ENCODE peak calls at places on chromosomes 6 and 20, in seven cellular contexts. O is CD8-positive, alpha-beta memory T cell; A is right cardiac atrium; R is ecto neural progenitor cell; F is posterior cingulate gyrus; I is naive B cell; L is AG10803. E is an unnamed sample.

GRCh38 chr6:155261146-155261900 is 2.5 kb upstream of the CLDN20 start:
- DNase-seq in F (no peak), I (no peak), O (no peak), L (no peak), R (peak), A (no peak), E (no peak)

GRCh38 chr20:3456648-3457047 is 14.2 kb upstream of the ATRN start:
- DNase-seq in L (no peak), F (no peak), O (no peak), A (no peak), I (no peak), R (no peak), E (no peak)

GRCh38 chr6:17740559-17741220 is 34.0 kb upstream of the NUP153 start:
- DNase-seq in I (no peak), O (no peak), F (no peak), A (no peak), R (no peak), L (no peak), E (no peak)

GRCh38 chr6:56024931-56025330 is 149.5 kb upstream of the BMP5 start:
- DNase-seq in F (no peak), I (no peak), A (no peak), R (no peak), O (no peak), L (no peak), E (no peak)

GRCh38 chr6:110618591-110619267 is 142.3 kb upstream of the SLC22A16 start:
- DNase-seq in O (no peak), R (no peak), F (no peak), A (no peak), I (no peak), L (no peak), E (peak)

GRCh38 chr20:25280051-25280573 is 32.2 kb downstream of the PYGB start:
- DNase-seq in A (peak), I (peak), O (no peak), F (peak), L (no peak), R (no peak), E (no peak)

GRCh38 chr6:46023216-46023915 is 7.7 kb upstream of the CLIC5 start:
- DNase-seq in F (no peak), I (no peak), L (peak), O (no peak), A (no peak), R (no peak), E (no peak)

GRCh38 chr20:60424267-60424904 is 466.2 kb downstream of the CDH26 start:
- DNase-seq in I (no peak), L (peak), R (no peak), O (no peak), A (no peak), F (no peak), E (no peak)

GRCh38 chr6:20572288-20572687 is 38.0 kb downstream of the CDKAL1 start:
- DNase-seq in A (no peak), F (no peak), L (no peak), R (no peak), O (no peak), I (no peak), E (no peak)

GRCh38 chr6:153790048-153790447 is 249.0 kb upstream of the OPRM1 start:
- DNase-seq in R (no peak), F (no peak), I (no peak), O (no peak), L (peak), A (no peak), E (no peak)

GRCh38 chr6:16654703-16655102 is 106.6 kb downstream of the ATXN1 start:
- DNase-seq in F (no peak), R (no peak), A (no peak), I (no peak), O (peak), L (no peak), E (no peak)

GRCh38 chr6:128505603-128506002 is 14.8 kb downstream of the PTPRK start:
- DNase-seq in R (no peak), O (no peak), F (no peak), I (no peak), A (no peak), L (no peak), E (no peak)

GRCh38 chr6:119902681-119903080 is 553.1 kb upstream of the MAN1A1 start:
- DNase-seq in O (no peak), A (no peak), R (no peak), F (no peak), L (no peak), I (no peak), E (no peak)

GRCh38 chr20:9736373-9736772 is 102.5 kb downstream of the PAK5 start:
- DNase-seq in O (no peak), L (no peak), A (no peak), R (no peak), I (no peak), F (no peak), E (no peak)

GRCh38 chr6:30814137-30815084 is 69.9 kb upstream of the DDR1 start:
- DNase-seq in O (no peak), L (peak), F (no peak), I (no peak), R (no peak), A (no peak), E (peak)

E was measured in GM20000.